ENCODE peak calls at places on chromosome 7, in five cellular contexts. T, I, H, D and V are unnamed samples.

GRCh38 chr7:107045980-107046379 is 1.5 kb downstream of the PRKAR2B start:
- DNase-seq in H (no peak), T (no peak), I (no peak), D (peak), V (no peak)

GRCh38 chr7:24619978-24620377 is 46.7 kb downstream of the PALS2 start:
- DNase-seq in H (no peak), T (no peak), D (no peak), I (no peak), V (no peak)

GRCh38 chr7:519429-519973 is at the start of gene PDGFA:
- DNase-seq in I (peak), H (no peak), T (no peak), D (peak), V (no peak)

GRCh38 chr7:99473315-99473596 is 566 bp downstream of the ZNF789 start:
- DNase-seq in D (peak), H (no peak), I (no peak), T (no peak), V (no peak)

GRCh38 chr7:576524-577277 is 57.1 kb upstream of the PDGFA start:
- DNase-seq in I (no peak), D (no peak), T (no peak), H (no peak), V (no peak)

GRCh38 chr7:117828831-117829230 is 44.4 kb downstream of the CTTNBP2 start:
- DNase-seq in D (no peak), H (no peak), T (no peak), I (no peak), V (no peak)

GRCh38 chr7:141263508-141263907 is 189.6 kb downstream of the TMEM178B start:
- DNase-seq in H (no peak), T (no peak), D (no peak), I (no peak), V (no peak)

GRCh38 chr7:114086906-114087651 is 168.3 kb upstream of the PPP1R3A start:
- DNase-seq in I (no peak), H (peak), T (no peak), D (peak), V (no peak)

GRCh38 chr7:112266595-112267270 is 60.2 kb downstream of the ZNF277 start:
- DNase-seq in D (no peak), I (no peak), H (no peak), T (no peak), V (no peak)

GRCh38 chr7:13032524-13032923 is 345.1 kb downstream of the ARL4A start:
- DNase-seq in T (no peak), H (no peak), D (peak), I (no peak), V (no peak)

GRCh38 chr7:28128608-28129007 is 52.0 kb downstream of the JAZF1 start:
- DNase-seq in I (no peak), D (no peak), T (no peak), H (no peak), V (no peak)

GRCh38 chr7:90216080-90216674 is 4.6 kb downstream of the STEAP2 start:
- DNase-seq in D (no peak), H (no peak), T (no peak), I (no peak), V (no peak)

GRCh38 chr7:94511763-94512162 is 2.2 kb downstream of the CASD1 start:
- DNase-seq in H (no peak), I (no peak), T (no peak), D (no peak), V (no peak)

GRCh38 chr7:83469491-83469890 is 179.4 kb downstream of the SEMA3E start:
- DNase-seq in T (no peak), H (no peak), I (no peak), D (no peak), V (no peak)

GRCh38 chr7:89666436-89666835 is 487.8 kb upstream of the STEAP1 start:
- DNase-seq in H (no peak), D (no peak), T (no peak), I (no peak), V (no peak)

GRCh38 chr7:1664711-1665591 is 5.1 kb upstream of the ELFN1 start:
- DNase-seq in I (peak), D (peak), H (peak), T (peak), V (peak)

GRCh38 chr7:324011-324410 is 34.0 kb downstream of the FOXL3 start:
- DNase-seq in H (no peak), I (no peak), T (no peak), D (no peak), V (no peak)

GRCh38 chr7:15891151-15891842 is 204.8 kb upstream of the MEOX2 start:
- DNase-seq in I (no peak), H (no peak), D (no peak), T (no peak), V (no peak)

GRCh38 chr7:14767716-14768425 is 134.7 kb downstream of the DGKB start:
- DNase-seq in H (no peak), I (no peak), T (no peak), D (no peak), V (no peak)